ENCODE peak calls at places on chromosome 17, in seven cellular contexts. B, F, A, E, P, W and M are unnamed samples.

GRCh38 chr17:42669705-42670198 is 7.0 kb downstream of the PLEKHH3 start:
- DNase-seq in B (no peak), F (no peak), A (no peak), E (no peak), P (no peak), W (no peak), M (no peak)

GRCh38 chr17:68561319-68561718 is 39.8 kb downstream of the FAM20A start:
- DNase-seq in B (no peak), F (no peak), A (no peak), E (no peak), P (no peak), W (no peak), M (no peak)

GRCh38 chr17:19454074-19454473 is 43.0 kb downstream of the RNF112 start:
- DNase-seq in B (no peak), F (no peak), A (peak; percentile 14), E (no peak), P (no peak), W (no peak), M (no peak)

GRCh38 chr17:82536220-82537201 is 17.0 kb downstream of the FOXK2 start:
- DNase-seq in B (no peak), F (no peak), A (peak; percentile 87), E (peak; percentile 28), P (no peak), W (peak; percentile 86), M (peak; percentile 24)

GRCh38 chr17:8145811-8146210 is 6.4 kb downstream of the PER1 start:
- DNase-seq in B (peak; percentile 10), F (no peak), A (no peak), E (no peak), P (no peak), W (no peak), M (no peak)

GRCh38 chr17:82416771-82417170 is 1.4 kb upstream of the HEXD start:
- DNase-seq in B (no peak), F (no peak), A (no peak), E (no peak), P (no peak), W (no peak), M (no peak)

GRCh38 chr17:15185625-15185991 is 79.5 kb downstream of the PMP22 start:
- DNase-seq in B (no peak), F (no peak), A (peak; percentile 86), E (no peak), P (no peak), W (peak; percentile 16), M (peak; percentile 53)

GRCh38 chr17:13005530-13005929 is 12.3 kb downstream of the ELAC2 start:
- DNase-seq in B (no peak), F (no peak), A (no peak), E (no peak), P (no peak), W (no peak), M (no peak)

GRCh38 chr17:78237403-78238012 is 6.1 kb downstream of the TMEM235 start:
- DNase-seq in B (no peak), F (no peak), A (no peak), E (no peak), P (no peak), W (no peak), M (no peak)

DNA sequence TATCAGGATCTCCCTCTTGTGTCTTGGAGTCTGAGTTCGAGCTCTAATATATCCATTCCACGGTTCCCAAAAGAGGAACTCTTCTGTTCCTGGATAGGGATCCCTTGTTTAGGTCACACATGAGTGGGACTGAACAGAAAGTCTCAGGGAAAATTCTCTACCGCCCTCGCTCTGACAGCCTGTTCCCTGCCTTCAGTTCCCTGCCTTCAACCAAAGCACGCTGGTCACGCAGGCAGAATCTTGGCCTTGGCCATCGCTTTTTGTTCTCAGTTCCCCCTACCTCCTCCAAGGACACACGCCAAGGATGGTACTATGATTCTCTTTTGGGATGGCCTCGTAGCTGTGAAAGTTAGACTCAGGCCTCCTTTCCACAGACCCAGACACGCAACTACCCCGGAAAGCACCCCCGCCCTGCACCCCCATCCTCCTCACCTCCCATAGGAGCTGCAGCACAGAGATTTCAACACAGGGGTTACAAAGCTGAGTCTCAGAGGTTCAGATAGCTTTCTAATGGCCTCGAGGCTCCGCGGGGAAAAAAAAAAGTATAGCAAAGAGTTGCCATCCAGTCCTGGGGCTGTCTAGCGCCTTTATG is 1.5 kb upstream of the SHISA6 start:
- DNase-seq in B (no peak), F (no peak), A (no peak), E (no peak), P (no peak), W (no peak), M (no peak)
- H3K4me3 ChIP-seq in B (no peak overlapping the region), F (no peak overlapping the region), A (no peak overlapping the region), E (no peak overlapping the region), P (peak overlapping the region; percentile 68), W (no peak overlapping the region), M (no peak overlapping the region)

GRCh38 chr17:64084086-64084939 is 45.6 kb downstream of the ERN1 start:
- DNase-seq in B (no peak), F (no peak), A (peak; percentile 75), E (no peak), P (no peak), W (peak; percentile 26), M (no peak)

GRCh38 chr17:64083093-64083492 is 46.9 kb downstream of the ERN1 start:
- DNase-seq in B (no peak), F (no peak), A (no peak), E (no peak), P (no peak), W (no peak), M (no peak)

GRCh38 chr17:64083571-64084085 is 46.3 kb downstream of the ERN1 start:
- DNase-seq in B (no peak), F (no peak), A (no peak), E (no peak), P (no peak), W (no peak), M (no peak)

GRCh38 chr17:64080174-64080618 is 49.7 kb downstream of the ERN1 start:
- DNase-seq in B (no peak), F (no peak), A (no peak), E (no peak), P (no peak), W (no peak), M (no peak)

GRCh38 chr17:64081802-64082799 is 47.8 kb downstream of the ERN1 start:
- DNase-seq in B (peak; percentile 21), F (no peak), A (peak; percentile 75), E (peak; percentile 64), P (no peak), W (peak; percentile 62), M (no peak)
- H3K4me3 ChIP-seq in B (peak overlapping the region; percentile 62), F (no peak overlapping the region), A (no peak overlapping the region), E (peak overlapping the region; percentile 1), P (no peak overlapping the region), W (no peak overlapping the region), M (no peak overlapping the region)

DNA sequence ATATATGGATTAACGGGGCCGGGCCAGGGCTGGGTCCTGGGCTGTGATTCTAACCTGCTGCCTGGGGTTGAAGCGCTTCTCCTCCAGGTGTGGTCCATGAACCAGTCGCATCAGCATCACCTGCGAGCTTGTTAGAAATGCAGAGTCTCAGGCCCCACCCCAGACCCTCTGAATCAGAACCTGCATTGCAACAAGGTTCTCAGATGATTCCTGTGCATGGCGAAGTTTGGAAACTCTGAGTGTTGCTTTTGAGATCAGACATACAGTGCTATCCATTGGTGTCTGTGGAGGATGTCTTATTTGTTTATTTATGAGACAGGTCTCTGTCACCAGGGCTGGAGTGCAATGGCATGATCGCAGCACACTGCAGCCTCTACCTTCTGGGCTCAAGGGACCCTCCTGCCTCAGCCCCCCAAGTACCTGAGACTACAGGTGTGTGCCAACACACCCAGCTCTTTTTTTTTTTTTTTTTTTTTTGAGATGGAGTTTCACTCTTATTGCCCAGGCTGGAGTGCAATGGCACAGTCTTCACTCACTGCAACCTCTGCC is 99.8 kb downstream of the PITPNC1 start:
- DNase-seq in B (no peak), F (no peak), A (no peak), E (no peak), P (no peak), W (no peak), M (no peak)
- H3K4me3 ChIP-seq in B (no peak overlapping the region), F (no peak overlapping the region), A (no peak overlapping the region), E (no peak overlapping the region), P (no peak overlapping the region), W (no peak overlapping the region), M (no peak overlapping the region)

DNA sequence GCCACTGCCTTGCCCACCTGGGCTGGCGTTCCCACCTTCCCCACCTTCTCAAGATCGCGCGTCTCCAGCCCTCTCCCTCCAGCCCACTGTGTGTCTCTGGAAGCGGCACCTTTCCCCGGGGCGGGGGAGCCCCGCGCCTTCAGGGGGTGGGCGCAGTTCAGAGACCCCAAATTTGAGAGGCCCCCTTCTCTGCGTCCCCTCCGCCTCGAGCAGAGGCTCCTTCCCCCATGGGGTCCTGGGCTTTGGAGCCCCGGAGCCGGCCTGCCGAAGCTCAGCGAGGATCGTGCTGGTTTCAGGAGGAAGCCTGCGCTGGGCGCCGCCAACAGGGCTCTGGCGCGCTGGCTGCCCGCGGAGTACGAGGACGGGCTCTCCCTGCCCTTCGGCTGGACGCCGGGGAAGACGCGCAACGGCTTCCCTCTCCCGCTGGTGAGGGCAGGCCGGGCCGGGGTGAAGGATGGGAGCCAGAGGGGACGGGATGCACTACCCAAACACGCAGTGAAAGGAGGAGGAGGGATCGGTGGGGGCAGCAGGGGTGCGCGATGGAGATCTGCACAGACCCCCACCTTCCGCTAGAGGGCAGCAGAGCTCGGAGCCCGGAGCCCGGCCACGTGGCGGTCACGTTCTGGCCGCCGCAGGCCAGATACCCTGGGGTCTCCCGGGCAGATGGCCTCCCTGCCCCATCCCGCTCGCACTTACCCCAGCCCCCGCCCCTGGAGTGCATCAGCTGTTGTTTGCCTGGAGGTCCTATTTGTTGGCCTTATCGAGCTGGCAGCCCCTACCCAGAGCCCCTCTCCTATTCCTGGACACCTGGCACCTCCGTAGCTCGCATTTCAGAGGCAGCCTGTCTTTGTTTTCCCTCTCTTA is 11.1 kb downstream of the LPO start:
- DNase-seq in B (peak; percentile 74), F (no peak), A (peak; percentile 40), E (peak; percentile 71), P (no peak), W (peak; percentile 41), M (peak; percentile 72)
- H3K4me3 ChIP-seq in B (no peak overlapping the region), F (peak overlapping the region; percentile 73), A (peak overlapping the region; percentile 30), E (peak overlapping the region; percentile 38), P (peak overlapping the region; percentile 68), W (peak overlapping the region; percentile 34), M (peak overlapping the region; percentile 45)

GRCh38 chr17:48636177-48637018 is 10.2 kb upstream of the HOXB9 start:
- DNase-seq in B (no peak), F (no peak), A (peak; percentile 67), E (peak; percentile 91), P (no peak), W (peak; percentile 85), M (peak; percentile 52)
- H3K4me3 ChIP-seq in B (no peak overlapping the region), F (no peak overlapping the region), A (no peak overlapping the region), E (no peak overlapping the region), P (no peak overlapping the region), W (no peak overlapping the region), M (no peak overlapping the region)